ENCODE peak calls at places on chromosome 1, in five cellular contexts. I is A549, A is Panc1, Z is GM12878, T is HL-60. L is an unnamed sample.

GRCh38 chr1:54614558-54614957 is 8.8 kb downstream of the FAM151A start:
- DNase-seq in I (no peak), T (no peak), A (no peak), Z (no peak), L (no peak)

GRCh38 chr1:27176323-27176722 is 21.4 kb upstream of the SLC9A1 start:
- DNase-seq in A (no peak), I (no peak), Z (no peak), T (no peak), L (no peak)

GRCh38 chr1:7208647-7209180 is 423.5 kb downstream of the CAMTA1 start:
- DNase-seq in I (no peak), Z (no peak), T (no peak), A (no peak), L (no peak)

GRCh38 chr1:6205849-6206845 is at the start of gene RNF207:
- DNase-seq in I (peak), A (no peak), Z (no peak), T (no peak), L (peak)

GRCh38 chr1:94514095-94514727 is 27.3 kb downstream of the F3 start:
- DNase-seq in I (peak), A (peak), Z (no peak), T (no peak), L (peak)

GRCh38 chr1:230204852-230205251 is 137.8 kb downstream of the GALNT2 start:
- DNase-seq in Z (no peak), I (no peak), A (no peak), T (no peak), L (no peak)

GRCh38 chr1:116847688-116848531 is 61.8 kb upstream of the PTGFRN start:
- DNase-seq in I (no peak), A (no peak), Z (no peak), T (no peak), L (no peak)

GRCh38 chr1:232130815-232131474 is 499.0 kb downstream of the SIPA1L2 start:
- DNase-seq in A (no peak), I (no peak), T (no peak), Z (no peak), L (peak)

GRCh38 chr1:81446006-81446669 is 354.6 kb upstream of the ADGRL2 start:
- DNase-seq in A (no peak), Z (no peak), I (no peak), T (no peak), L (no peak)

GRCh38 chr1:11804666-11805453 is 904 bp downstream of the MTHFR start:
- DNase-seq in A (no peak), I (no peak), T (peak), Z (no peak), L (peak)

GRCh38 chr1:51558375-51558924 is 39.4 kb upstream of the EPS15 start:
- DNase-seq in T (no peak), A (peak), Z (no peak), I (peak), L (peak)

GRCh38 chr1:246638941-246639655 is 72.8 kb downstream of the CNST start:
- DNase-seq in A (no peak), I (no peak), Z (no peak), T (no peak), L (no peak)

GRCh38 chr1:218585565-218586184 is 240.5 kb downstream of the TGFB2 start:
- DNase-seq in Z (no peak), I (peak), T (no peak), A (peak), L (peak)

DNA sequence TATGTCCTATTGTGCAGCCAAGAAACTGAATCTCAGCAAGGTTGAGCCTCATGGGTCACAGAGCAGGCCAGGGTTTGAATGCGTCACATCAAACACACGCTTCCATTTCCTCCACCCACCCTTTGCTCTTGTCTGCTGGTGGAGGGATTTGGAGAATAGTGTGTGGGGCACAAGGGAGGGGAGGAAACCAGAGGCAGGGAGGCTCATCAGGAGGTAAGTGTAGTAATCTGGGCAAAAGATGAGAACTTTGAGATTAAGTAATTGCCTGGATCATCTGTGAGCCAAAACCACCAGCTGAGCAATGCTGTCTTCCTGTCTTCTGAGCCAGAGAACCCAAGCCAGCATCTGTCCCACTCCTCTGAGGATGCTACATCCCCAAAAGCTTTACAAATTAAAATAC is 45.3 kb downstream of the C8B start:
- DNase-seq in A (no peak), I (no peak), Z (no peak), T (no peak), L (no peak)
- TF ChIP-seq REST in A (no peak), I (no peak), Z (no peak), T (no peak), L (no peak)

GRCh38 chr1:210830034-210831028 is 303.6 kb downstream of the KCNH1 start:
- DNase-seq in A (no peak), T (no peak), I (no peak), Z (no peak), L (no peak)

GRCh38 chr1:210826686-210827085 is 307.3 kb downstream of the KCNH1 start:
- DNase-seq in A (no peak), Z (no peak), T (no peak), I (no peak), L (no peak)

GRCh38 chr1:210827481-210827880 is 306.5 kb downstream of the KCNH1 start:
- DNase-seq in I (no peak), Z (no peak), A (no peak), T (no peak), L (no peak)

GRCh38 chr1:210828996-210829596 is 304.9 kb downstream of the KCNH1 start:
- DNase-seq in I (peak), Z (no peak), T (no peak), A (no peak), L (no peak)
- TF ChIP-seq CTCF in I (no peak), Z (no peak), T (no peak), A (no peak), L (no peak)

DNA sequence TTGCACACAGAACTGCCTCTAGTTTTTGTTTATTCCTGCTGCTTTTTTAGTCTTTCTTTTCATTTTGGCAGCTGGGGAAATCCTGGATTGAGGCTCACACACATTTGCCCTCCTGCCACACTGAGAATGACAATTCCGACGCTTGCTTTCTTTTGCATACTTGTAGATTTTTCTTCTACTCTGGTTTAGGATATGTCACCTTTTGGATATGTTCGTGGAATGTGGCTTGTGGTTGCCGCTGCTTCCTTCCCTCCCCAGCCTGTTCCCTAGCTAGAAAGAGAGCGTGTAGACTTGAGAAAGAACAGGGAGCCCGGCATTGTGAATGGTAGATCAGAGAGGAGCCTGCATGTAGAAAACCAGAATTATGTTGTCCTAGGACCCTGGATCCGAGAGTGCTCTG is 56.0 kb downstream of the PEX14 start:
- DNase-seq in Z (no peak), I (no peak), T (no peak), A (no peak), L (no peak)
- TF ChIP-seq REST in Z (no peak), I (no peak), T (no peak), A (no peak), L (no peak)

GRCh38 chr1:109027841-109028240 is 14.1 kb downstream of the WDR47 start:
- DNase-seq in I (no peak), A (no peak), Z (no peak), T (no peak), L (no peak)
- TF ChIP-seq CTCF in I (peak), A (no peak), Z (no peak), T (peak), L (no peak)